ENCODE peak calls at places on chromosomes 2 and 18, in five cellular contexts. V is GDM1, C is mesothelial cell of epicardium, X is EL, Q is NCI-H748 treated with DMSO at 0.1 percent for 48 hours. Y is an unnamed sample.

GRCh38 chr2:72334806-72335205 is 187.1 kb upstream of the CYP26B1 start:
- DNase-seq in V (no peak), X (no peak), C (no peak), Q (no peak), Y (no peak)

GRCh38 chr18:12254137-12254819 is at the start of gene CIDEA:
- DNase-seq in V (no peak), Q (no peak), C (no peak), X (peak; percentile 30), Y (no peak)

GRCh38 chr2:127535422-127535901 is at the start of gene MYO7B:
- DNase-seq in V (no peak), X (no peak), C (no peak), Q (no peak), Y (peak; percentile 12)

GRCh38 chr2:88451647-88452150 is 794 bp downstream of the FOXI3 start:
- DNase-seq in C (no peak), X (no peak), V (no peak), Q (peak; percentile 26), Y (peak; percentile 30)

GRCh38 chr18:8117008-8117376 is 492.2 kb upstream of the RAB12 start:
- DNase-seq in V (no peak), X (no peak), Q (no peak), C (no peak), Y (no peak)

GRCh38 chr2:9377461-9378097 is 45.7 kb downstream of the ITGB1BP1 start:
- DNase-seq in Q (no peak), X (no peak), V (no peak), C (no peak), Y (no peak)

GRCh38 chr2:109659356-109660045 is 45.3 kb downstream of the SOWAHC start:
- DNase-seq in V (no peak), X (no peak), Q (no peak), C (no peak), Y (no peak)

GRCh38 chr2:240459401-240460242 is 24.2 kb downstream of the GPC1 start:
- DNase-seq in Q (no peak), V (no peak), X (no peak), C (peak; percentile 14), Y (no peak)

GRCh38 chr18:6543330-6543908 is 128.7 kb upstream of the L3MBTL4 start:
- DNase-seq in X (peak; percentile 34), C (no peak), Q (peak; percentile 68), V (no peak), Y (peak; percentile 2)

GRCh38 chr2:47535073-47535472 is 132.1 kb downstream of the MSH2 start:
- DNase-seq in Q (no peak), V (no peak), C (no peak), X (no peak), Y (no peak)

GRCh38 chr2:182824056-182824758 is 42.2 kb downstream of the FRZB start:
- DNase-seq in X (no peak), V (no peak), Q (peak; percentile 67), C (no peak), Y (peak; percentile 82)

GRCh38 chr2:211453311-211453894 is 897.0 kb downstream of the CPS1 start:
- DNase-seq in X (no peak), V (no peak), Q (no peak), C (no peak), Y (no peak)

GRCh38 chr2:193467276-193467987 is 1272.7 kb upstream of the TMEFF2 start:
- DNase-seq in C (no peak), Q (no peak), X (no peak), V (no peak), Y (no peak)

GRCh38 chr2:96602330-96602823 is 35.7 kb downstream of the KANSL3 start:
- DNase-seq in C (no peak), Q (no peak), V (no peak), X (no peak), Y (no peak)

GRCh38 chr2:134411828-134412638 is 158.2 kb downstream of the MGAT5 start:
- DNase-seq in V (peak; percentile 67), X (peak; percentile 78), Q (peak; percentile 35), C (no peak), Y (peak; percentile 45)

GRCh38 chr2:18119883-18120282 is 241.4 kb downstream of the KCNS3 start:
- DNase-seq in C (no peak), V (no peak), Q (no peak), X (peak; percentile 37), Y (peak; percentile 59)

GRCh38 chr18:79361766-79362522 is 33.8 kb upstream of the NFATC1 start:
- DNase-seq in Q (no peak), C (no peak), V (no peak), X (peak; percentile 70), Y (no peak)

GRCh38 chr18:73245345-73245744 is 377.6 kb upstream of the NETO1 start:
- DNase-seq in V (no peak), Q (peak; percentile 20), X (no peak), C (no peak), Y (no peak)

GRCh38 chr18:21289843-21290242 is 47.8 kb downstream of the GREB1L start:
- DNase-seq in Q (no peak), C (no peak), V (no peak), X (no peak), Y (no peak)

Y was measured in NCI-H774.